ENCODE peak calls at places on chromosomes 1 and 21, in four cellular contexts. M is DND-41, W is AG04450, I is neuronal stem cell. E is an unnamed sample.

GRCh38 chr1:197725044-197725443 is 50.2 kb downstream of the DENND1B start:
- DNase-seq in M (no peak), I (peak), W (no peak), E (peak)

GRCh38 chr1:185157599-185158469 is 867 bp downstream of the SWT1 start:
- DNase-seq in M (no peak), I (peak), W (no peak), E (peak)

GRCh38 chr1:6131561-6131960 is 48.6 kb downstream of the CHD5 start:
- DNase-seq in W (no peak), I (no peak), M (no peak), E (no peak)

GRCh38 chr1:226624526-226624925 is 76.0 kb downstream of the STUM start:
- DNase-seq in W (no peak), M (no peak), I (no peak), E (no peak)

GRCh38 chr21:32382108-32382601 is 10.7 kb downstream of the URB1 start:
- DNase-seq in M (no peak), W (no peak), I (no peak), E (no peak)

GRCh38 chr1:158371188-158371953 is 17.7 kb downstream of the CD1E start:
- DNase-seq in W (no peak), M (no peak), I (no peak), E (no peak)

GRCh38 chr21:44925027-44925755 is 4.5 kb upstream of the ITGB2 start:
- DNase-seq in I (no peak), M (no peak), W (no peak), E (peak)

GRCh38 chr21:29256125-29256895 is 42.4 kb upstream of the BACH1 start:
- DNase-seq in I (no peak), M (no peak), W (no peak), E (no peak)

GRCh38 chr1:233105225-233105624 is 154.8 kb downstream of the NTPCR start:
- DNase-seq in W (no peak), I (no peak), M (no peak), E (no peak)

GRCh38 chr21:24395320-24395933 is 1211.9 kb downstream of the MRPL39 start:
- DNase-seq in W (no peak), I (no peak), M (no peak), E (no peak)

GRCh38 chr21:45353200-45353599 is 51.8 kb upstream of the COL18A1 start:
- DNase-seq in M (no peak), I (no peak), W (no peak), E (no peak)

GRCh38 chr1:7538849-7539771 is 232.0 kb upstream of the VAMP3 start:
- DNase-seq in I (no peak), W (no peak), M (no peak), E (no peak)

GRCh38 chr1:112735752-112736151 is 20.6 kb upstream of the PPM1J start:
- DNase-seq in W (peak), M (no peak), I (no peak), E (no peak)

GRCh38 chr1:76868154-76868882 is 1.0 kb downstream of the ST6GALNAC5 start:
- DNase-seq in I (peak), W (no peak), M (no peak), E (no peak)

GRCh38 chr1:2534315-2534714 is 4.3 kb upstream of the HES5 start:
- DNase-seq in M (no peak), I (no peak), W (no peak), E (no peak)

GRCh38 chr1:28243685-28244439 is 7.9 kb downstream of the ATP5IF1 start:
- DNase-seq in W (no peak), I (no peak), M (no peak), E (no peak)

GRCh38 chr1:204684206-204684536 is 1.4 kb downstream of the LRRN2 start:
- DNase-seq in I (no peak), M (no peak), W (no peak), E (no peak)

GRCh38 chr1:182615468-182616129 is 11.4 kb upstream of the RGS16 start:
- DNase-seq in I (peak), M (peak), W (no peak), E (peak)

GRCh38 chr1:43669878-43670277 is 19.9 kb downstream of the KDM4A start:
- DNase-seq in M (no peak), I (no peak), W (no peak), E (no peak)

GRCh38 chr1:156493154-156493631 is 7.4 kb downstream of the MEF2D start:
- DNase-seq in M (no peak), I (no peak), W (no peak), E (peak)

GRCh38 chr1:185016880-185017279 is 28.5 kb upstream of the RNF2 start:
- DNase-seq in I (no peak), M (no peak), W (no peak), E (no peak)

GRCh38 chr21:42118121-42118795 is 47.1 kb downstream of the UMODL1 start:
- DNase-seq in I (no peak), M (no peak), W (no peak), E (no peak)

GRCh38 chr1:166153641-166154350 is 13.0 kb downstream of the FAM78B start:
- DNase-seq in I (no peak), W (no peak), M (no peak), E (no peak)

GRCh38 chr1:50981741-50982140 is 11.7 kb downstream of the CDKN2C start:
- DNase-seq in M (no peak), W (no peak), I (no peak), E (no peak)

GRCh38 chr1:93694833-93695232 is 13.2 kb upstream of the BCAR3 start:
- DNase-seq in I (no peak), M (no peak), W (no peak), E (no peak)

GRCh38 chr21:35316933-35317332 is 267.8 kb upstream of the RUNX1 start:
- DNase-seq in W (no peak), M (no peak), I (no peak), E (no peak)

GRCh38 chr1:157955269-157955668 is 38.2 kb upstream of the KIRREL1 start:
- DNase-seq in I (no peak), W (no peak), M (no peak), E (no peak)

GRCh38 chr1:167957710-167958109 is 20.8 kb upstream of the MPC2 start:
- DNase-seq in W (no peak), M (no peak), I (no peak), E (no peak)

GRCh38 chr1:159318784-159319551 is 16.8 kb downstream of the FCER1A start:
- DNase-seq in I (no peak), M (no peak), W (no peak), E (no peak)

GRCh38 chr1:117976381-117976780 is 46.8 kb downstream of the WDR3 start:
- DNase-seq in M (no peak), W (no peak), I (no peak), E (no peak)

GRCh38 chr1:242784807-242785206 is 260.3 kb upstream of the PLD5 start:
- DNase-seq in M (no peak), W (no peak), I (no peak), E (no peak)

GRCh38 chr1:111475706-111476105 is 1.9 kb downstream of the C1orf162 start:
- DNase-seq in W (no peak), I (no peak), M (no peak), E (no peak)

GRCh38 chr1:41503507-41504125 is 19.1 kb upstream of the EDN2 start:
- DNase-seq in M (no peak), I (no peak), W (no peak), E (no peak)

GRCh38 chr1:100304921-100305320 is 38.9 kb downstream of the RTCA start:
- DNase-seq in W (no peak), I (no peak), M (no peak), E (no peak)
- H3K4me3 ChIP-seq in W (no peak), I (no peak), M (no peak), E (no peak)

GRCh38 chr1:200872446-200873115 is at the start of gene GPR25:
- DNase-seq in W (no peak), I (no peak), M (no peak), E (no peak)
- H3K4me3 ChIP-seq in W (peak), I (no peak), M (no peak), E (no peak)

DNA sequence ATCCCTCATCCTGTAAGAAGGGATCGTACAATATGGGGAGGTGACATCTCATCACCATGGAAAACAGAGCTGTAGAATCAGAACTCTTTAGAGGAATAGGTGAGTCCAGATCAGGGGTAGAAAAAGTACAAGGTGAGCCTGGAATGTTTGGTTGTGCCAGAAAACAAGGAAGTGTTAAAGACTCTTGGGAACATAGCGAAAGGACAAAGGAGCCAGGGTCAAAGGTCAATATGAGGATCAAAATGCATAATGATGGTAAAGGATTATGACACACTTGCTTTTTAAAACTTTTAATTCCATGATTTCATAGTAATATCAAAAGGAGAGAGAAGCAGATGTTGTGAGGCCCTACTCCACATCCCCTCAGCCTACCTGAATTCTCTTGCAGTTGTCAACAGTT is 19.2 kb upstream of the TRIM33 start:
- DNase-seq in W (no peak), M (no peak), I (no peak), E (no peak)
- H3K4me3 ChIP-seq in W (no peak), M (no peak), I (no peak), E (no peak)

GRCh38 chr1:19563336-19564097 is 78.2 kb upstream of the CAPZB start:
- DNase-seq in I (no peak), M (no peak), W (peak), E (no peak)
- H3K4me3 ChIP-seq in I (no peak), M (no peak), W (peak), E (no peak)

GRCh38 chr1:53367503-53368313 is 39.8 kb upstream of the LRP8 start:
- DNase-seq in W (no peak), I (no peak), M (peak), E (peak)
- H3K4me3 ChIP-seq in W (no peak), I (no peak), M (no peak), E (no peak)

DNA sequence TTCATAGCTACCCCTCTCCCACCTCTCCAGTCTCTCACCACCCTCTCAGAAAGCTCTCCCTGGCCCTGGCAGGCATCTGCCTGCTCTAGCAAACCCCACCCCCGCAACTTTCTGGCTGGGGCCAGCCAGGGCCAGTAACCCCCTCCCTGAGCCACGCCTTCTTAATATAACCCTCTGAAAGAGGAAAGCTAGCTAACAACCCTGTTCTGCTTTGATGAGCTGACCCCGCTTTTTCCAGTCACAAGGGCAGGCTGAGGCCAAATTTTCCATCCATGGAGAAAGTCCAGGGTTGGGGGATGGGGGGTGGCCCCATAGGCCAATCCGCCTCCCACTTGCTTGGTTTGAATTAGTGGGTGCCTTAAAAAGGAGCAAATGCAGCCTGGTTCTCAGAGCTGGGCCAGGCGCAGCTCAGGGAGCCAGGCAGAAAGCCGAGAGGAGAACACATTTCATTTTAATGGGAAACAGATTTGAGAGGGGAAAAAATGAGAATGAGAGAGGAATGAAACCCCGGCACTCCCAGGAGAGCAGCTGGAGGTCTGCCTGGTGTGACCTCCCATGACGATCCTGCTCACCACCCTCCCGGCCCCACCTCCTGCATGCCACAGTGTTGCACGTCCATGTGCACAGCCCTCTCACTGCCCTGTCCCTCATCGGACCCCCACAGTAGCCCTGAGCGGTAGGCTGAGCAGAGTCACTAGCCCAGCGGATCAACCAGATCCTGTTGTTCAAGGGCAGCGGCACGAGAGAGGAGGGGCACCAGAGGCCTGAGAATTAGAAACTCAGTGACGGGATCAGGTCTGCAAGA is 62.3 kb downstream of the OPTC start:
- DNase-seq in I (no peak), W (no peak), M (no peak), E (no peak)
- H3K4me3 ChIP-seq in I (no peak), W (no peak), M (no peak), E (no peak)

GRCh38 chr1:84731519-84731918 is 41.3 kb upstream of the SSX2IP start:
- DNase-seq in M (no peak), W (no peak), I (no peak), E (no peak)

GRCh38 chr1:84722794-84723193 is 32.5 kb upstream of the SSX2IP start:
- DNase-seq in W (no peak), M (no peak), I (no peak), E (no peak)

GRCh38 chr1:84724128-84724860 is 34.0 kb upstream of the SSX2IP start:
- DNase-seq in W (no peak), M (peak), I (no peak), E (peak)

GRCh38 chr1:84721152-84721551 is 30.9 kb upstream of the SSX2IP start:
- DNase-seq in M (no peak), W (no peak), I (no peak), E (no peak)

DNA sequence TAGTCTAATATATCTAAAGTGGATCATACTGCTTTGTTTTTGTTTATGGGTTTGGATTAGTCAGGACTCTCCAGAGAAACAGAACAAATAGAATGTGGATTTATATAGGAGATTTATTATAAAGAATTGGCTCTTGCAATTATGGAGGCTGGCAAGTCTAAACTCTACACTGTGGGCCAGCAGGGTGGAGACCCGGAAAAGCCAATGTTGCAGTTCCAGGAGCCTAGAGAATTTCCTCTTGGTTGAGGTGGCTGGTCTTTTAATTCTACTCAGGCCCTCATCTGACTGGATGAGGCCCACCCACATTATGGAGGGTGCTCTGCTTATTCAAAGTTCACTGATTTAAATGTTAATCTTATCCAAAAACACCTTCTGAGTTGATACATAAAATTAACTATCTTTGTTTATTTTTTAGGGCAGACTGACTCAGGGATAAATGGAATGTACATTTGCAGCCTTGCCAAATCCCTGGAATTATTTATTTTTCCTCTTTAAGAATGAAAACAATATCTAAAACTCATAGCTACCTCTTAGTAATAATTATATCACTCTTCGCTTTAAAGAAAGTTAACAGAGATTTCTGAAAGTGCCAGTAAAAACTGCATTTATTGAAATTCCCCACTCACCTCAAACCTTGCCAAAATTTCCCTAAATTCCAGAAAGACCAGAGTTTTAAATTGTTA is 36.5 kb upstream of the SSX2IP start:
- DNase-seq in M (no peak), I (no peak), W (no peak), E (no peak)
- H3K4me3 ChIP-seq in M (no peak), I (no peak), W (no peak), E (no peak)

E was measured in Karpas-422.